ENCODE peak calls at places on chromosome 11, in nine cellular contexts. P, X, C, F, R, N, U, A and D are unnamed samples.

GRCh38 chr11:74144592-74144991 is 26.2 kb downstream of the C2CD3 start:
- DNase-seq in P (no peak), X (no peak), C (no peak), F (no peak), R (no peak), N (no peak), U (no peak), A (no peak), D (no peak)

GRCh38 chr11:72238040-72238450 is 5.9 kb downstream of the PHOX2A start:
- DNase-seq in P (peak), X (peak), C (no peak), F (peak), R (no peak), N (peak), U (peak), A (peak), D (no peak)

GRCh38 chr11:23778971-23779370 is 717.9 kb upstream of the LUZP2 start:
- DNase-seq in P (no peak), X (no peak), C (no peak), F (no peak), R (no peak), N (no peak), U (no peak), A (peak), D (no peak)

GRCh38 chr11:116865696-116866095 is 28.3 kb upstream of the APOA1 start:
- DNase-seq in P (no peak), X (no peak), C (no peak), F (no peak), R (no peak), N (no peak), U (no peak), A (peak), D (no peak)

GRCh38 chr11:82750643-82751139 is 17.0 kb upstream of the FAM181B start:
- DNase-seq in P (no peak), X (peak), C (no peak), F (no peak), R (no peak), N (no peak), U (no peak), A (peak), D (no peak)

GRCh38 chr11:61684870-61685610 is 4.8 kb downstream of the DAGLA start:
- DNase-seq in P (no peak), X (no peak), C (no peak), F (no peak), R (no peak), N (no peak), U (no peak), A (no peak), D (no peak)

GRCh38 chr11:3659595-3660515 is 11.3 kb downstream of the CHRNA10 start:
- DNase-seq in P (peak), X (no peak), C (no peak), F (no peak), R (no peak), N (no peak), U (no peak), A (no peak), D (no peak)

GRCh38 chr11:104668797-104669463 is 229.3 kb downstream of the CASP12 start:
- DNase-seq in P (no peak), X (peak), C (no peak), F (no peak), R (no peak), N (peak), U (no peak), A (peak), D (no peak)

GRCh38 chr11:92225563-92226308 is 1.1 kb downstream of the FAT3 start:
- DNase-seq in P (peak), X (no peak), C (peak), F (no peak), R (no peak), N (no peak), U (peak), A (peak), D (no peak)

GRCh38 chr11:30143098-30143705 is 87.6 kb upstream of the FSHB start:
- DNase-seq in P (no peak), X (peak), C (peak), F (no peak), R (no peak), N (peak), U (peak), A (peak), D (no peak)

GRCh38 chr11:75592699-75593098 is 30.6 kb downstream of the SERPINH1 start:
- DNase-seq in P (no peak), X (no peak), C (no peak), F (no peak), R (no peak), N (no peak), U (no peak), A (no peak), D (no peak)

GRCh38 chr11:61526956-61527731 is 18.6 kb downstream of the LRRC10B start:
- DNase-seq in P (no peak), X (no peak), C (no peak), F (no peak), R (no peak), N (no peak), U (no peak), A (no peak), D (no peak)

GRCh38 chr11:57213282-57214086 is 23.6 kb downstream of the APLNR start:
- DNase-seq in P (no peak), X (peak), C (no peak), F (no peak), R (no peak), N (no peak), U (peak), A (no peak), D (no peak)

GRCh38 chr11:116792869-116793475 is 1.3 kb upstream of the APOA5 start:
- DNase-seq in P (no peak), X (no peak), C (no peak), F (no peak), R (no peak), N (no peak), U (no peak), A (peak), D (no peak)

GRCh38 chr11:2796091-2796490 is 89.5 kb downstream of the CDKN1C start:
- DNase-seq in P (peak), X (no peak), C (no peak), F (no peak), R (no peak), N (no peak), U (no peak), A (no peak), D (no peak)

GRCh38 chr11:10314199-10315072 is 9.6 kb downstream of the ADM start:
- DNase-seq in P (no peak), X (peak), C (no peak), F (no peak), R (no peak), N (peak), U (no peak), A (peak), D (peak)

GRCh38 chr11:59754494-59754858 is 700 bp upstream of the STX3 start:
- DNase-seq in P (no peak), X (no peak), C (no peak), F (peak), R (no peak), N (no peak), U (no peak), A (peak), D (no peak)

GRCh38 chr11:123159146-123159857 is 35.7 kb downstream of the CLMP start:
- DNase-seq in P (no peak), X (no peak), C (no peak), F (no peak), R (no peak), N (no peak), U (no peak), A (no peak), D (no peak)

GRCh38 chr11:20448838-20449237 is 61.3 kb downstream of the PRMT3 start:
- DNase-seq in P (no peak), X (no peak), C (no peak), F (no peak), R (no peak), N (no peak), U (no peak), A (no peak), D (no peak)

GRCh38 chr11:36426226-36426848 is 83.7 kb downstream of the TRAF6 start:
- DNase-seq in P (no peak), X (no peak), C (no peak), F (no peak), R (no peak), N (no peak), U (no peak), A (no peak), D (no peak)

GRCh38 chr11:7688238-7688826 is 15.0 kb upstream of the CYB5R2 start:
- DNase-seq in P (no peak), X (peak), C (no peak), F (no peak), R (no peak), N (no peak), U (no peak), A (peak), D (no peak)

GRCh38 chr11:10931761-10932700 is 74.2 kb upstream of the ZBED5 start:
- DNase-seq in P (peak), X (no peak), C (no peak), F (no peak), R (no peak), N (no peak), U (no peak), A (no peak), D (no peak)

GRCh38 chr11:76880314-76880713 is 19.6 kb downstream of the ACER3 start:
- DNase-seq in P (no peak), X (no peak), C (no peak), F (no peak), R (no peak), N (no peak), U (no peak), A (no peak), D (no peak)

GRCh38 chr11:105456950-105457349 is 152.9 kb upstream of the GRIA4 start:
- DNase-seq in P (no peak), X (no peak), C (no peak), F (no peak), R (no peak), N (no peak), U (no peak), A (no peak), D (no peak)

GRCh38 chr11:71096751-71097388 is 155.5 kb downstream of the SHANK2 start:
- DNase-seq in P (no peak), X (no peak), C (no peak), F (no peak), R (no peak), N (no peak), U (no peak), A (no peak), D (no peak)

GRCh38 chr11:9231848-9232177 is 33.3 kb downstream of the DENND5A start:
- DNase-seq in P (no peak), X (peak), C (no peak), F (no peak), R (no peak), N (no peak), U (no peak), A (peak), D (no peak)

GRCh38 chr11:434496-434895 is 7.3 kb downstream of the ANO9 start:
- DNase-seq in P (peak), X (no peak), C (no peak), F (no peak), R (no peak), N (no peak), U (no peak), A (no peak), D (no peak)

GRCh38 chr11:45142241-45142885 is 4.1 kb upstream of the PRDM11 start:
- DNase-seq in P (no peak), X (no peak), C (no peak), F (no peak), R (no peak), N (no peak), U (no peak), A (no peak), D (no peak)

GRCh38 chr11:62905927-62906531 is 15.1 kb downstream of the CHRM1 start:
- DNase-seq in P (peak), X (peak), C (peak), F (peak), R (peak), N (peak), U (peak), A (peak), D (peak)

GRCh38 chr11:16669799-16670415 is 68.5 kb upstream of the C11orf58 start:
- DNase-seq in P (no peak), X (no peak), C (no peak), F (no peak), R (no peak), N (no peak), U (no peak), A (peak), D (no peak)

GRCh38 chr11:30429550-30429949 is 106.6 kb downstream of the ARL14EP start:
- DNase-seq in P (no peak), X (no peak), C (no peak), F (no peak), R (no peak), N (no peak), U (no peak), A (no peak), D (no peak)

GRCh38 chr11:84914511-84914910 is 712.6 kb downstream of the DLG2 start:
- DNase-seq in P (no peak), X (no peak), C (no peak), F (no peak), R (no peak), N (no peak), U (no peak), A (no peak), D (no peak)